ENCODE peak calls at places on chromosomes 12 and 14, in five cellular contexts. H is HEK293T, G is H1, R is HepG2, V is GM12878. Y is an unnamed sample.

GRCh38 chr14:67004521-67004920 is 184.7 kb upstream of the GARIN2 start:
- DNase-seq in H (no peak), R (no peak), G (no peak), V (no peak), Y (no peak)

GRCh38 chr12:2641761-2642160 is 153.0 kb upstream of the FKBP4 start:
- DNase-seq in V (no peak), R (no peak), G (no peak), H (no peak), Y (no peak)

GRCh38 chr12:90058721-90059120 is 350.1 kb upstream of the ATP2B1 start:
- DNase-seq in R (no peak), V (no peak), H (no peak), G (no peak), Y (no peak)

GRCh38 chr12:66074561-66074960 is 56.0 kb downstream of the LLPH start:
- DNase-seq in R (peak; percentile 12), V (no peak), G (no peak), H (no peak), Y (no peak)

GRCh38 chr14:77605392-77605978 is 11.0 kb downstream of the SPTLC2 start:
- DNase-seq in V (no peak), R (no peak), G (no peak), H (no peak), Y (no peak)

GRCh38 chr12:130806574-130806973 is 32.5 kb downstream of the STX2 start:
- DNase-seq in G (no peak), H (no peak), V (no peak), R (no peak), Y (no peak)

GRCh38 chr14:93997933-93998870 is 1.1 kb downstream of the CCDC197 start:
- DNase-seq in H (no peak), R (no peak), G (no peak), V (no peak), Y (no peak)

GRCh38 chr14:99436247-99437180 is 44.1 kb downstream of the SETD3 start:
- DNase-seq in G (peak; percentile 19), V (no peak), R (no peak), H (no peak), Y (no peak)

GRCh38 chr14:102279688-102280348 is 25.1 kb downstream of the MOK start:
- DNase-seq in H (no peak), G (no peak), R (peak; percentile 64), V (no peak), Y (no peak)

DNA sequence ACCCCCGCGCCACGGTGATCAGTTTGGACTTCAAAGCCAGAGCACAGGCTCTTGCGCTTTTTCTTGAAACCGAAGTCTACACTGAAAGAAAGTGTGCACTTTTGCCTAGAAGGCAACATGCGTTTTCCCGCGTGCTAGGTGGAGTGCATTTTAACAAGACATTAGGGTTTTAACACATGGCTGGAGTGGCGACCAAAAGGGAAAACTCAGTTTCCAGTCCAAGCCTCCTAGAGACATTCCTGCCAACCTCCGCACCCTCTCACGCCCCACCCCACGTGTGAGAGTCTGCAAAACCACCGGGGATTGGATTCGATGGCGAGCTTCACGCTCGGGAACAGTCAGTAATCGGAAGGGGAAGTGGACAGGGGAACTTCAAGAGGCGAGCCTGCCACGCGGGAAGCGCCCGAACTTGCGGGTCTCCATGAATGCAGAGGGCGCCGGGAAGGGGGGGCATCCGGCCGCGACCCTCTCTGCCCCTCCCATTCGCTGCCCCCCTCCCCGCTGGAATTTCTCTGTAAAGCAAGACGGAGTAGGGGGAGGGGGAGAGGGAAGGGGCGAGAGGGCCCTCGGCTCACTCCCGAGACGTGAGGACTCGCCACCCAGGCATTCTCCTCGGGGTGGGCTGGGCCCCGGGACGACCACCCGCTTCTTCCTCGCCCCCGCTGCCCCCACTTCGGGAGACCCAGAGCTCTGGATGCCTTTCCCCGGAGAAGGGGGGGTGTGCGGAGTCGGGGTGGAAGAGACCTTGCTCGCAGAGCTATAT is 2.7 kb upstream of the CCND2 start:
- DNase-seq in R (no peak), V (no peak), G (peak; percentile 83), H (no peak), Y (peak; percentile 84)
- TF ChIP-seq SUZ12 in R (no peak), V (no peak), G (no peak), H (no peak), Y (peak; percentile 92)

DNA sequence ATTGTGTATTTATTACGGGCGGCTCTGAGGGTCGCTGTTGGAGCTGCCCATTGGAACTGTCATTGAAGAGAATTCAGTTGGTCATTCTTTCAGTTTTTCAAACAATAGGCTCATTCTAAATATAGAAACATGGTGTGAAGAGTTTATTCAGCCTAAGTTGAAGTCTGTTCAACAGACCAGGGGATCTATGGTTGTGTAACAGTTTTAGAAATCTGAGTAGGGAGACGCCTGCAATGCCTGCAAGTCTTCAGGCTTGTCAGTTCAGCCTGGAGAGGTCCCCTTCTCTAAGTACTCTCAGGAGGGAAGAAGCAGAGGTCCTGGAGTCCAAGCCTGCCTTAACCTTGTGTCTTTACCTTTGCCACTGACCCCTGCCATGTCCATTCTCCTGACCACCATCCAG is 9.7 kb upstream of the ABHD12B start:
- DNase-seq in R (peak; percentile 31), G (no peak), V (no peak), H (no peak), Y (no peak)
- TF ChIP-seq SUZ12 in R (no peak), G (no peak), V (no peak), H (no peak), Y (no peak)

GRCh38 chr14:34713681-34714319 is 593 bp downstream of the CFL2 start:
- DNase-seq in H (peak; percentile 13), V (no peak), G (no peak), R (peak; percentile 55), Y (no peak)
- TF ChIP-seq SUZ12 in H (no peak), V (no peak), G (no peak), R (no peak), Y (no peak)

GRCh38 chr14:71478542-71478941 is 453.7 kb upstream of the RGS6 start:
- DNase-seq in R (no peak), H (no peak), V (no peak), G (no peak), Y (no peak)
- TF ChIP-seq SUZ12 in R (no peak), H (no peak), V (no peak), G (no peak), Y (no peak)

DNA sequence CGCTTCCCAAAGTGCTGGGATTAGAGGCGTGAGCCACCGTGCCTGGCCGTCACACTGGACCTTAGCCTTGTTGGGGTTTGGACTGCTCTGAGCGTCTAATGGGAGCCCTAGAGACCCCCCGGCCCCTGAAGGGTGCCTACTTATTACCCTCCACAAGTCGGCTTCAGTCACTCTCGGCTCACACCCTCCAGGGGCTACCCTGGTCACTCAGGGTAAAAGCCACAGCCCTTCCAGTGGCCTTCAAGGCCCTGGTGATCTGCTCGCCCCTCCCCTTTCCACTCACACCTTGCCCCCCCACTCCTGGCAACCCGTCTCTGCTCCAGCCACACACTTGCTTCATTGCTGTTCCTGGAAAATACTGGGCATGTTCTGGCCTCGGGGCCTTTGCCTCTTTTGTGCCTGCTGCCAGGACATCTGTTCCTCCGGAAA is 3.6 kb upstream of the MORN3 start:
- DNase-seq in H (no peak), R (no peak), V (no peak), G (no peak), Y (no peak)
- TF ChIP-seq SUZ12 in H (no peak), R (no peak), V (no peak), G (no peak), Y (no peak)

DNA sequence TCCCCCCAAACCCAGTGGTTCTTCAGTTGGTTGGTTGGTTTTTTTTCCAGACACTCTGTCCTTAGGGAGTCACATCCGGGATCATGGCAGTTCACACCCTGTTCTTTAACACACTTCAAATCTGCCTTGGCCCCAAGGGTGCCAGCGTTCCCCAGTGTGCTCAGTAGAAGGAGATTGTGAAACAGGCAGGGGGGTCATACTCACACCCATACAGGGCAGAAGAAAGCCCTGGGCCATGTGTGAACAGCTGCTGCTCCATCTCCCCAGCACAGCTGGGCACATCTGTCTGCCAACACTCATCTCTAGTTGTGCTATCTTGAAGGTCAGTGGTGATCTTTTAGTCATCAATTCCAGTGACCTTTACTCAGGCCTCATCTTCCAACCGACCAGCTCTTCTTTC is 64.4 kb upstream of the FUT8 start:
- DNase-seq in H (no peak), G (no peak), R (no peak), V (no peak), Y (no peak)
- TF ChIP-seq SUZ12 in H (no peak), G (no peak), R (no peak), V (no peak), Y (no peak)

GRCh38 chr14:60658909-60659585 is 9.8 kb upstream of the SIX1 start:
- DNase-seq in V (no peak), R (peak; percentile 27), H (peak; percentile 51), G (no peak), Y (no peak)
- TF ChIP-seq SUZ12 in V (no peak), R (no peak), H (no peak), G (no peak), Y (no peak)

DNA sequence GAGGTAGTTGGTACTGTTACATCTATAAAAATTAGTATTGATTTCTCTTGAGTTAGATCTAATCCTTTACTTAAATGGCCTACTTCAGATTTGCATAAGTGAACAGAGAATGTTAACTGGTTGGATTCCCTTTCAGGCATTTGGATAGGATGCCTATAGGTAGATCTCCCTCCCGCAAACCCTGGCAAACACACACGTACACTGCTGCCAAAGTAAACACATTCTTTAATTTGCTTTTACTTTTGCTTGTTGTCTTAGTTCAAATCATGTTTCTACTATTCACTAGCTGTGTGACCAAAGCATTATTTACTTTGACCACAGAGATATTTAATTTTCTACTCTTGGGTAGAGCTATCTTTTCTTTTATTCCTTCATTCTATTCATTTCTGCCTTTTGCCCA is 936.1 kb upstream of the FBXO33 start:
- DNase-seq in G (no peak), V (no peak), R (no peak), H (no peak), Y (no peak)
- TF ChIP-seq SUZ12 in G (no peak), V (no peak), R (no peak), H (no peak), Y (no peak)

GRCh38 chr12:115941362-115941761 is 336.1 kb downstream of the MED13L start:
- DNase-seq in G (no peak), V (no peak), R (no peak), H (no peak), Y (no peak)
- TF ChIP-seq SUZ12 in G (no peak), V (no peak), R (no peak), H (no peak), Y (no peak)

Y was measured in NT2/D1.